ENCODE peak calls at places on chromosomes 7 and 10, in seven cellular contexts. One of them, this sample, is unnamed.

GRCh38 chr7:149497467-149498261 is at the start of gene ZNF746:
- DNase-seq in aorta: peak
- DNase-seq in EL: peak
- DNase-seq in amniotic stem cell: peak
- DNase-seq in activated CD4-positive, alpha-beta T cell treated with anti-CD3 and anti-CD28 coated beads for 36 hours: peak
- DNase-seq in activated T-cell treated with anti-CD3 and anti-CD28 coated beads for 24 hours: peak
- DNase-seq in vagina: no peak
- DNase-seq in this sample: peak

GRCh38 chr10:29946953-29947700 is 112.3 kb downstream of the JCAD start:
- DNase-seq in aorta: peak
- DNase-seq in EL: peak
- DNase-seq in amniotic stem cell: peak
- DNase-seq in activated CD4-positive, alpha-beta T cell treated with anti-CD3 and anti-CD28 coated beads for 36 hours: no peak
- DNase-seq in activated T-cell treated with anti-CD3 and anti-CD28 coated beads for 24 hours: no peak
- DNase-seq in vagina: no peak
- DNase-seq in this sample: no peak

GRCh38 chr10:120172371-120172770 is 279.8 kb downstream of the SEC23IP start:
- DNase-seq in aorta: no peak
- DNase-seq in EL: peak
- DNase-seq in amniotic stem cell: no peak
- DNase-seq in activated CD4-positive, alpha-beta T cell treated with anti-CD3 and anti-CD28 coated beads for 36 hours: no peak
- DNase-seq in activated T-cell treated with anti-CD3 and anti-CD28 coated beads for 24 hours: no peak
- DNase-seq in vagina: no peak
- DNase-seq in this sample: no peak

GRCh38 chr7:110186334-110186733 is 904.6 kb upstream of the LRRN3 start:
- DNase-seq in aorta: no peak
- DNase-seq in EL: no peak
- DNase-seq in amniotic stem cell: no peak
- DNase-seq in activated CD4-positive, alpha-beta T cell treated with anti-CD3 and anti-CD28 coated beads for 36 hours: no peak
- DNase-seq in activated T-cell treated with anti-CD3 and anti-CD28 coated beads for 24 hours: no peak
- DNase-seq in vagina: no peak
- DNase-seq in this sample: no peak

GRCh38 chr7:12951397-12951801 is 264.0 kb downstream of the ARL4A start:
- DNase-seq in aorta: no peak
- DNase-seq in EL: peak
- DNase-seq in amniotic stem cell: peak
- DNase-seq in activated CD4-positive, alpha-beta T cell treated with anti-CD3 and anti-CD28 coated beads for 36 hours: no peak
- DNase-seq in activated T-cell treated with anti-CD3 and anti-CD28 coated beads for 24 hours: no peak
- DNase-seq in vagina: no peak
- DNase-seq in this sample: no peak

GRCh38 chr7:84060760-84061261 is 133.8 kb downstream of the SEMA3A start:
- DNase-seq in aorta: no peak
- DNase-seq in EL: peak
- DNase-seq in amniotic stem cell: no peak
- DNase-seq in activated CD4-positive, alpha-beta T cell treated with anti-CD3 and anti-CD28 coated beads for 36 hours: no peak
- DNase-seq in activated T-cell treated with anti-CD3 and anti-CD28 coated beads for 24 hours: no peak
- DNase-seq in vagina: no peak
- DNase-seq in this sample: no peak

GRCh38 chr7:148042935-148043334 is 547.6 kb upstream of the C7orf33 start:
- DNase-seq in aorta: no peak
- DNase-seq in EL: no peak
- DNase-seq in amniotic stem cell: no peak
- DNase-seq in activated CD4-positive, alpha-beta T cell treated with anti-CD3 and anti-CD28 coated beads for 36 hours: no peak
- DNase-seq in activated T-cell treated with anti-CD3 and anti-CD28 coated beads for 24 hours: no peak
- DNase-seq in vagina: no peak
- DNase-seq in this sample: no peak

GRCh38 chr7:22728416-22729029 is 1.5 kb downstream of the IL6 start:
- DNase-seq in aorta: no peak
- DNase-seq in EL: peak
- DNase-seq in amniotic stem cell: peak
- DNase-seq in activated CD4-positive, alpha-beta T cell treated with anti-CD3 and anti-CD28 coated beads for 36 hours: no peak
- DNase-seq in activated T-cell treated with anti-CD3 and anti-CD28 coated beads for 24 hours: no peak
- DNase-seq in vagina: no peak
- DNase-seq in this sample: no peak

GRCh38 chr10:105726149-105726548 is 1085.1 kb downstream of the SORCS3 start:
- DNase-seq in aorta: no peak
- DNase-seq in EL: no peak
- DNase-seq in amniotic stem cell: no peak
- DNase-seq in activated CD4-positive, alpha-beta T cell treated with anti-CD3 and anti-CD28 coated beads for 36 hours: no peak
- DNase-seq in activated T-cell treated with anti-CD3 and anti-CD28 coated beads for 24 hours: no peak
- DNase-seq in vagina: no peak
- DNase-seq in this sample: no peak

GRCh38 chr7:105249216-105249615 is 139.5 kb downstream of the SRPK2 start:
- DNase-seq in aorta: no peak
- DNase-seq in EL: no peak
- DNase-seq in amniotic stem cell: no peak
- DNase-seq in activated CD4-positive, alpha-beta T cell treated with anti-CD3 and anti-CD28 coated beads for 36 hours: no peak
- DNase-seq in activated T-cell treated with anti-CD3 and anti-CD28 coated beads for 24 hours: no peak
- DNase-seq in vagina: no peak
- DNase-seq in this sample: no peak

GRCh38 chr7:153301908-153302307 is 542.4 kb downstream of the ACTR3B start:
- DNase-seq in aorta: no peak
- DNase-seq in EL: no peak
- DNase-seq in amniotic stem cell: no peak
- DNase-seq in activated CD4-positive, alpha-beta T cell treated with anti-CD3 and anti-CD28 coated beads for 36 hours: no peak
- DNase-seq in activated T-cell treated with anti-CD3 and anti-CD28 coated beads for 24 hours: no peak
- DNase-seq in vagina: no peak
- DNase-seq in this sample: no peak

GRCh38 chr7:107128217-107128616 is 40.6 kb upstream of the HBP1 start:
- DNase-seq in aorta: no peak
- DNase-seq in EL: no peak
- DNase-seq in amniotic stem cell: no peak
- DNase-seq in activated CD4-positive, alpha-beta T cell treated with anti-CD3 and anti-CD28 coated beads for 36 hours: no peak
- DNase-seq in activated T-cell treated with anti-CD3 and anti-CD28 coated beads for 24 hours: no peak
- DNase-seq in vagina: no peak
- DNase-seq in this sample: no peak

GRCh38 chr7:24825931-24826661 is 68.8 kb upstream of the GSDME start:
- DNase-seq in aorta: no peak
- DNase-seq in EL: peak
- DNase-seq in amniotic stem cell: no peak
- DNase-seq in activated CD4-positive, alpha-beta T cell treated with anti-CD3 and anti-CD28 coated beads for 36 hours: no peak
- DNase-seq in activated T-cell treated with anti-CD3 and anti-CD28 coated beads for 24 hours: no peak
- DNase-seq in vagina: no peak
- DNase-seq in this sample: no peak

GRCh38 chr10:116835658-116836057 is 13.6 kb upstream of the ENO4 start:
- DNase-seq in aorta: no peak
- DNase-seq in EL: no peak
- DNase-seq in amniotic stem cell: no peak
- DNase-seq in activated CD4-positive, alpha-beta T cell treated with anti-CD3 and anti-CD28 coated beads for 36 hours: no peak
- DNase-seq in activated T-cell treated with anti-CD3 and anti-CD28 coated beads for 24 hours: no peak
- DNase-seq in vagina: peak
- DNase-seq in this sample: no peak

GRCh38 chr10:28120043-28120749 is 121.3 kb upstream of the ODAD2 start:
- DNase-seq in aorta: no peak
- DNase-seq in EL: no peak
- DNase-seq in amniotic stem cell: no peak
- DNase-seq in activated CD4-positive, alpha-beta T cell treated with anti-CD3 and anti-CD28 coated beads for 36 hours: no peak
- DNase-seq in activated T-cell treated with anti-CD3 and anti-CD28 coated beads for 24 hours: no peak
- DNase-seq in vagina: no peak
- DNase-seq in this sample: no peak

GRCh38 chr10:117543999-117544728 is 1.6 kb downstream of the EMX2 start:
- DNase-seq in aorta: peak
- DNase-seq in EL: no peak
- DNase-seq in amniotic stem cell: no peak
- DNase-seq in activated CD4-positive, alpha-beta T cell treated with anti-CD3 and anti-CD28 coated beads for 36 hours: no peak
- DNase-seq in activated T-cell treated with anti-CD3 and anti-CD28 coated beads for 24 hours: no peak
- DNase-seq in vagina: no peak
- DNase-seq in this sample: no peak

GRCh38 chr7:108007280-108007679 is 4.3 kb upstream of the LAMB1 start:
- DNase-seq in aorta: no peak
- DNase-seq in EL: no peak
- DNase-seq in amniotic stem cell: no peak
- DNase-seq in activated CD4-positive, alpha-beta T cell treated with anti-CD3 and anti-CD28 coated beads for 36 hours: no peak
- DNase-seq in activated T-cell treated with anti-CD3 and anti-CD28 coated beads for 24 hours: no peak
- DNase-seq in vagina: no peak
- DNase-seq in this sample: no peak

GRCh38 chr10:75512534-75512933 is 81.1 kb downstream of the LRMDA start:
- DNase-seq in aorta: no peak
- DNase-seq in EL: no peak
- DNase-seq in amniotic stem cell: no peak
- DNase-seq in activated CD4-positive, alpha-beta T cell treated with anti-CD3 and anti-CD28 coated beads for 36 hours: no peak
- DNase-seq in activated T-cell treated with anti-CD3 and anti-CD28 coated beads for 24 hours: no peak
- DNase-seq in vagina: no peak
- DNase-seq in this sample: no peak

GRCh38 chr10:125158528-125159485 is 1.6 kb downstream of the CTBP2 start:
- DNase-seq in aorta: peak
- DNase-seq in EL: peak
- DNase-seq in amniotic stem cell: no peak
- DNase-seq in activated CD4-positive, alpha-beta T cell treated with anti-CD3 and anti-CD28 coated beads for 36 hours: no peak
- DNase-seq in activated T-cell treated with anti-CD3 and anti-CD28 coated beads for 24 hours: no peak
- DNase-seq in vagina: no peak
- DNase-seq in this sample: no peak

GRCh38 chr7:26910221-26910620 is 45.8 kb upstream of the SKAP2 start:
- DNase-seq in aorta: no peak
- DNase-seq in EL: peak
- DNase-seq in amniotic stem cell: no peak
- DNase-seq in activated CD4-positive, alpha-beta T cell treated with anti-CD3 and anti-CD28 coated beads for 36 hours: no peak
- DNase-seq in activated T-cell treated with anti-CD3 and anti-CD28 coated beads for 24 hours: no peak
- DNase-seq in vagina: no peak
- DNase-seq in this sample: no peak

GRCh38 chr10:121138112-121138860 is 287.1 kb downstream of the WDR11 start:
- DNase-seq in aorta: no peak
- DNase-seq in EL: no peak
- DNase-seq in amniotic stem cell: no peak
- DNase-seq in activated CD4-positive, alpha-beta T cell treated with anti-CD3 and anti-CD28 coated beads for 36 hours: no peak
- DNase-seq in activated T-cell treated with anti-CD3 and anti-CD28 coated beads for 24 hours: no peak
- DNase-seq in vagina: no peak
- DNase-seq in this sample: no peak

GRCh38 chr10:110355181-110355831 is 50.6 kb upstream of the SMNDC1 start:
- DNase-seq in aorta: no peak
- DNase-seq in EL: no peak
- DNase-seq in amniotic stem cell: no peak
- DNase-seq in activated CD4-positive, alpha-beta T cell treated with anti-CD3 and anti-CD28 coated beads for 36 hours: peak
- DNase-seq in activated T-cell treated with anti-CD3 and anti-CD28 coated beads for 24 hours: no peak
- DNase-seq in vagina: no peak
- DNase-seq in this sample: no peak

GRCh38 chr7:131619336-131620305 is 63.2 kb upstream of the PODXL start:
- DNase-seq in aorta: no peak
- DNase-seq in EL: peak
- DNase-seq in amniotic stem cell: no peak
- DNase-seq in activated CD4-positive, alpha-beta T cell treated with anti-CD3 and anti-CD28 coated beads for 36 hours: no peak
- DNase-seq in activated T-cell treated with anti-CD3 and anti-CD28 coated beads for 24 hours: no peak
- DNase-seq in vagina: no peak
- DNase-seq in this sample: no peak

GRCh38 chr10:72379776-72380175 is 25.1 kb upstream of the DNAJB12 start:
- DNase-seq in aorta: peak
- DNase-seq in EL: no peak
- DNase-seq in amniotic stem cell: no peak
- DNase-seq in activated CD4-positive, alpha-beta T cell treated with anti-CD3 and anti-CD28 coated beads for 36 hours: no peak
- DNase-seq in activated T-cell treated with anti-CD3 and anti-CD28 coated beads for 24 hours: no peak
- DNase-seq in vagina: no peak
- DNase-seq in this sample: no peak

GRCh38 chr7:16267953-16268820 is 153.2 kb downstream of the CRPPA start:
- DNase-seq in aorta: no peak
- DNase-seq in EL: no peak
- DNase-seq in amniotic stem cell: no peak
- DNase-seq in activated CD4-positive, alpha-beta T cell treated with anti-CD3 and anti-CD28 coated beads for 36 hours: no peak
- DNase-seq in activated T-cell treated with anti-CD3 and anti-CD28 coated beads for 24 hours: no peak
- DNase-seq in vagina: no peak
- DNase-seq in this sample: no peak

GRCh38 chr7:2956526-2957368 is 86.9 kb downstream of the CARD11 start:
- DNase-seq in aorta: peak
- DNase-seq in EL: peak
- DNase-seq in amniotic stem cell: no peak
- DNase-seq in activated CD4-positive, alpha-beta T cell treated with anti-CD3 and anti-CD28 coated beads for 36 hours: peak
- DNase-seq in activated T-cell treated with anti-CD3 and anti-CD28 coated beads for 24 hours: peak
- DNase-seq in vagina: no peak
- DNase-seq in this sample: no peak

GRCh38 chr7:150420987-150421674 is 29.3 kb upstream of the GIMAP8 start:
- DNase-seq in aorta: peak
- DNase-seq in EL: peak
- DNase-seq in amniotic stem cell: peak
- DNase-seq in activated CD4-positive, alpha-beta T cell treated with anti-CD3 and anti-CD28 coated beads for 36 hours: peak
- DNase-seq in activated T-cell treated with anti-CD3 and anti-CD28 coated beads for 24 hours: peak
- DNase-seq in vagina: peak
- DNase-seq in this sample: peak

GRCh38 chr10:112797908-112798307 is 152.1 kb upstream of the TCF7L2 start:
- DNase-seq in aorta: no peak
- DNase-seq in EL: no peak
- DNase-seq in amniotic stem cell: no peak
- DNase-seq in activated CD4-positive, alpha-beta T cell treated with anti-CD3 and anti-CD28 coated beads for 36 hours: no peak
- DNase-seq in activated T-cell treated with anti-CD3 and anti-CD28 coated beads for 24 hours: no peak
- DNase-seq in vagina: peak
- DNase-seq in this sample: no peak

GRCh38 chr7:140611641-140612040 is 29.0 kb downstream of the DENND2A start:
- DNase-seq in aorta: no peak
- DNase-seq in EL: no peak
- DNase-seq in amniotic stem cell: no peak
- DNase-seq in activated CD4-positive, alpha-beta T cell treated with anti-CD3 and anti-CD28 coated beads for 36 hours: no peak
- DNase-seq in activated T-cell treated with anti-CD3 and anti-CD28 coated beads for 24 hours: no peak
- DNase-seq in vagina: no peak
- DNase-seq in this sample: no peak

GRCh38 chr7:78178319-78178718 is 379.7 kb downstream of the PHTF2 start:
- DNase-seq in aorta: no peak
- DNase-seq in EL: peak
- DNase-seq in amniotic stem cell: no peak
- DNase-seq in activated CD4-positive, alpha-beta T cell treated with anti-CD3 and anti-CD28 coated beads for 36 hours: no peak
- DNase-seq in activated T-cell treated with anti-CD3 and anti-CD28 coated beads for 24 hours: no peak
- DNase-seq in vagina: no peak
- DNase-seq in this sample: no peak

GRCh38 chr7:22397981-22398380 is 41.0 kb upstream of the RAPGEF5 start:
- DNase-seq in aorta: no peak
- DNase-seq in EL: peak
- DNase-seq in amniotic stem cell: no peak
- DNase-seq in activated CD4-positive, alpha-beta T cell treated with anti-CD3 and anti-CD28 coated beads for 36 hours: no peak
- DNase-seq in activated T-cell treated with anti-CD3 and anti-CD28 coated beads for 24 hours: no peak
- DNase-seq in vagina: no peak
- DNase-seq in this sample: no peak

GRCh38 chr7:90276033-90276728 is 31.2 kb downstream of the CFAP69 start:
- DNase-seq in aorta: no peak
- DNase-seq in EL: no peak
- DNase-seq in amniotic stem cell: no peak
- DNase-seq in activated CD4-positive, alpha-beta T cell treated with anti-CD3 and anti-CD28 coated beads for 36 hours: no peak
- DNase-seq in activated T-cell treated with anti-CD3 and anti-CD28 coated beads for 24 hours: no peak
- DNase-seq in vagina: no peak
- DNase-seq in this sample: no peak

GRCh38 chr7:139870406-139870805 is 41.3 kb downstream of the TBXAS1 start:
- DNase-seq in aorta: no peak
- DNase-seq in EL: no peak
- DNase-seq in amniotic stem cell: no peak
- DNase-seq in activated CD4-positive, alpha-beta T cell treated with anti-CD3 and anti-CD28 coated beads for 36 hours: no peak
- DNase-seq in activated T-cell treated with anti-CD3 and anti-CD28 coated beads for 24 hours: no peak
- DNase-seq in vagina: no peak
- DNase-seq in this sample: no peak

GRCh38 chr7:120740348-120740747 is 117.6 kb downstream of the TSPAN12 start:
- DNase-seq in aorta: no peak
- DNase-seq in EL: no peak
- DNase-seq in amniotic stem cell: no peak
- DNase-seq in activated CD4-positive, alpha-beta T cell treated with anti-CD3 and anti-CD28 coated beads for 36 hours: no peak
- DNase-seq in activated T-cell treated with anti-CD3 and anti-CD28 coated beads for 24 hours: no peak
- DNase-seq in vagina: no peak
- DNase-seq in this sample: no peak

GRCh38 chr10:11113156-11113555 is 95.5 kb downstream of the CELF2 start:
- DNase-seq in aorta: no peak
- DNase-seq in EL: no peak
- DNase-seq in amniotic stem cell: no peak
- DNase-seq in activated CD4-positive, alpha-beta T cell treated with anti-CD3 and anti-CD28 coated beads for 36 hours: peak
- DNase-seq in activated T-cell treated with anti-CD3 and anti-CD28 coated beads for 24 hours: no peak
- DNase-seq in vagina: no peak
- DNase-seq in this sample: peak

GRCh38 chr10:95268438-95268837 is 22.4 kb downstream of the PDLIM1 start:
- DNase-seq in aorta: peak
- DNase-seq in EL: no peak
- DNase-seq in amniotic stem cell: no peak
- DNase-seq in activated CD4-positive, alpha-beta T cell treated with anti-CD3 and anti-CD28 coated beads for 36 hours: no peak
- DNase-seq in activated T-cell treated with anti-CD3 and anti-CD28 coated beads for 24 hours: no peak
- DNase-seq in vagina: peak
- DNase-seq in this sample: no peak

This sample was measured in stimulated activated CD8-positive, alpha-beta memory T cell treated with anti-CD3 and anti-CD28 coated beads, Interleukin-12 subunit alpha, Interleukin-12 subunit beta, amount 100 ng/mL, for 1 hour.